ENCODE peak calls at places on chromosomes 7 and 10, in nine cellular contexts. One of them, this sample, is unnamed.

GRCh38 chr7:1368682-1369571 is 90.3 kb downstream of the MICALL2 start:
- DNase-seq in epithelial cell of esophagus: no peak
- DNase-seq in PC-9: peak
- DNase-seq in A549: peak
- DNase-seq in cardiac muscle cell: peak
- DNase-seq in mucosa of descending colon: no peak
- DNase-seq in RWPE1: peak
- DNase-seq in AG10803: no peak
- DNase-seq in spleen: no peak
- DNase-seq in this sample: no peak

GRCh38 chr10:46096909-46097575 is 51.0 kb upstream of the MSMB start:
- DNase-seq in mucosa of descending colon: no peak
- DNase-seq in PC-9: no peak
- DNase-seq in spleen: peak
- DNase-seq in AG10803: peak
- DNase-seq in RWPE1: no peak
- DNase-seq in cardiac muscle cell: peak
- DNase-seq in epithelial cell of esophagus: no peak
- DNase-seq in A549: no peak
- DNase-seq in this sample: no peak

GRCh38 chr7:131325179-131325840 is 2.4 kb upstream of the MKLN1 start:
- DNase-seq in PC-9: no peak
- DNase-seq in A549: no peak
- DNase-seq in RWPE1: no peak
- DNase-seq in spleen: no peak
- DNase-seq in mucosa of descending colon: no peak
- DNase-seq in AG10803: no peak
- DNase-seq in epithelial cell of esophagus: no peak
- DNase-seq in cardiac muscle cell: no peak
- DNase-seq in this sample: no peak

GRCh38 chr7:6479067-6479466 is 31.3 kb upstream of the DAGLB start:
- DNase-seq in spleen: no peak
- DNase-seq in epithelial cell of esophagus: no peak
- DNase-seq in mucosa of descending colon: no peak
- DNase-seq in A549: no peak
- DNase-seq in RWPE1: no peak
- DNase-seq in cardiac muscle cell: no peak
- DNase-seq in PC-9: no peak
- DNase-seq in AG10803: no peak
- DNase-seq in this sample: peak

GRCh38 chr7:1889556-1890181 is 219.6 kb downstream of the ELFN1 start:
- DNase-seq in spleen: no peak
- DNase-seq in cardiac muscle cell: no peak
- DNase-seq in mucosa of descending colon: no peak
- DNase-seq in RWPE1: no peak
- DNase-seq in epithelial cell of esophagus: peak
- DNase-seq in A549: no peak
- DNase-seq in AG10803: peak
- DNase-seq in PC-9: no peak
- DNase-seq in this sample: no peak

GRCh38 chr7:96915029-96915428 is 90.3 kb upstream of the DLX6 start:
- DNase-seq in PC-9: no peak
- DNase-seq in mucosa of descending colon: no peak
- DNase-seq in RWPE1: no peak
- DNase-seq in epithelial cell of esophagus: no peak
- DNase-seq in AG10803: no peak
- DNase-seq in A549: no peak
- DNase-seq in spleen: no peak
- DNase-seq in cardiac muscle cell: no peak
- DNase-seq in this sample: no peak

GRCh38 chr10:77849039-77849664 is 77.4 kb downstream of the DLG5 start:
- DNase-seq in AG10803: no peak
- DNase-seq in RWPE1: no peak
- DNase-seq in spleen: no peak
- DNase-seq in PC-9: no peak
- DNase-seq in epithelial cell of esophagus: no peak
- DNase-seq in A549: peak
- DNase-seq in cardiac muscle cell: peak
- DNase-seq in mucosa of descending colon: peak
- DNase-seq in this sample: no peak

GRCh38 chr10:28236641-28237040 is 66.2 kb downstream of the MPP7 start:
- DNase-seq in epithelial cell of esophagus: no peak
- DNase-seq in A549: no peak
- DNase-seq in RWPE1: no peak
- DNase-seq in mucosa of descending colon: no peak
- DNase-seq in PC-9: no peak
- DNase-seq in cardiac muscle cell: no peak
- DNase-seq in AG10803: no peak
- DNase-seq in spleen: no peak
- DNase-seq in this sample: no peak

GRCh38 chr10:110535958-110536891 is 31.3 kb upstream of the SMC3 start:
- DNase-seq in AG10803: peak
- DNase-seq in spleen: peak
- DNase-seq in PC-9: peak
- DNase-seq in A549: no peak
- DNase-seq in mucosa of descending colon: no peak
- DNase-seq in cardiac muscle cell: no peak
- DNase-seq in RWPE1: no peak
- DNase-seq in epithelial cell of esophagus: peak
- DNase-seq in this sample: peak

GRCh38 chr10:5527332-5528200 is 2.8 kb downstream of the CALML3 start:
- DNase-seq in A549: no peak
- DNase-seq in AG10803: no peak
- DNase-seq in cardiac muscle cell: no peak
- DNase-seq in mucosa of descending colon: peak
- DNase-seq in spleen: peak
- DNase-seq in RWPE1: no peak
- DNase-seq in epithelial cell of esophagus: no peak
- DNase-seq in PC-9: no peak
- DNase-seq in this sample: no peak

GRCh38 chr7:25026156-25026555 is 46.2 kb upstream of the OSBPL3 start:
- DNase-seq in A549: no peak
- DNase-seq in cardiac muscle cell: no peak
- DNase-seq in AG10803: no peak
- DNase-seq in mucosa of descending colon: no peak
- DNase-seq in spleen: no peak
- DNase-seq in epithelial cell of esophagus: no peak
- DNase-seq in PC-9: no peak
- DNase-seq in RWPE1: no peak
- DNase-seq in this sample: no peak

GRCh38 chr10:110432084-110432483 is 65.6 kb upstream of the DUSP5 start:
- DNase-seq in mucosa of descending colon: no peak
- DNase-seq in epithelial cell of esophagus: no peak
- DNase-seq in RWPE1: no peak
- DNase-seq in A549: no peak
- DNase-seq in spleen: peak
- DNase-seq in AG10803: no peak
- DNase-seq in PC-9: no peak
- DNase-seq in cardiac muscle cell: no peak
- DNase-seq in this sample: no peak

GRCh38 chr7:131859162-131859821 is 302.9 kb upstream of the PODXL start:
- DNase-seq in RWPE1: peak
- DNase-seq in AG10803: peak
- DNase-seq in PC-9: peak
- DNase-seq in epithelial cell of esophagus: peak
- DNase-seq in A549: peak
- DNase-seq in cardiac muscle cell: peak
- DNase-seq in spleen: peak
- DNase-seq in mucosa of descending colon: peak
- DNase-seq in this sample: no peak

GRCh38 chr10:124869941-124870340 is 68.3 kb downstream of the ABRAXAS2 start:
- DNase-seq in PC-9: no peak
- DNase-seq in epithelial cell of esophagus: peak
- DNase-seq in A549: no peak
- DNase-seq in RWPE1: no peak
- DNase-seq in AG10803: no peak
- DNase-seq in mucosa of descending colon: no peak
- DNase-seq in cardiac muscle cell: no peak
- DNase-seq in spleen: no peak
- DNase-seq in this sample: no peak

GRCh38 chr10:125661942-125662515 is 20.9 kb downstream of the TEX36 start:
- DNase-seq in A549: peak
- DNase-seq in spleen: no peak
- DNase-seq in RWPE1: peak
- DNase-seq in AG10803: peak
- DNase-seq in PC-9: peak
- DNase-seq in mucosa of descending colon: no peak
- DNase-seq in epithelial cell of esophagus: peak
- DNase-seq in cardiac muscle cell: no peak
- DNase-seq in this sample: no peak

GRCh38 chr10:114879093-114879492 is 57.5 kb downstream of the FHIP2A start:
- DNase-seq in RWPE1: no peak
- DNase-seq in AG10803: peak
- DNase-seq in mucosa of descending colon: no peak
- DNase-seq in epithelial cell of esophagus: no peak
- DNase-seq in spleen: no peak
- DNase-seq in cardiac muscle cell: no peak
- DNase-seq in PC-9: no peak
- DNase-seq in A549: no peak
- DNase-seq in this sample: no peak

GRCh38 chr10:114881462-114881861 is 56.5 kb upstream of the TRUB1 start:
- DNase-seq in cardiac muscle cell: no peak
- DNase-seq in AG10803: peak
- DNase-seq in mucosa of descending colon: no peak
- DNase-seq in epithelial cell of esophagus: no peak
- DNase-seq in A549: no peak
- DNase-seq in spleen: no peak
- DNase-seq in PC-9: no peak
- DNase-seq in RWPE1: no peak
- DNase-seq in this sample: no peak

GRCh38 chr10:114881916-114882315 is 56.1 kb upstream of the TRUB1 start:
- DNase-seq in PC-9: no peak
- DNase-seq in cardiac muscle cell: no peak
- DNase-seq in spleen: no peak
- DNase-seq in RWPE1: no peak
- DNase-seq in A549: no peak
- DNase-seq in AG10803: no peak
- DNase-seq in epithelial cell of esophagus: peak
- DNase-seq in mucosa of descending colon: no peak
- DNase-seq in this sample: no peak

GRCh38 chr10:114877301-114877644 is 55.7 kb downstream of the FHIP2A start:
- DNase-seq in mucosa of descending colon: no peak
- DNase-seq in cardiac muscle cell: no peak
- DNase-seq in A549: no peak
- DNase-seq in epithelial cell of esophagus: no peak
- DNase-seq in spleen: no peak
- DNase-seq in AG10803: no peak
- DNase-seq in PC-9: no peak
- DNase-seq in RWPE1: no peak
- DNase-seq in this sample: no peak

DNA sequence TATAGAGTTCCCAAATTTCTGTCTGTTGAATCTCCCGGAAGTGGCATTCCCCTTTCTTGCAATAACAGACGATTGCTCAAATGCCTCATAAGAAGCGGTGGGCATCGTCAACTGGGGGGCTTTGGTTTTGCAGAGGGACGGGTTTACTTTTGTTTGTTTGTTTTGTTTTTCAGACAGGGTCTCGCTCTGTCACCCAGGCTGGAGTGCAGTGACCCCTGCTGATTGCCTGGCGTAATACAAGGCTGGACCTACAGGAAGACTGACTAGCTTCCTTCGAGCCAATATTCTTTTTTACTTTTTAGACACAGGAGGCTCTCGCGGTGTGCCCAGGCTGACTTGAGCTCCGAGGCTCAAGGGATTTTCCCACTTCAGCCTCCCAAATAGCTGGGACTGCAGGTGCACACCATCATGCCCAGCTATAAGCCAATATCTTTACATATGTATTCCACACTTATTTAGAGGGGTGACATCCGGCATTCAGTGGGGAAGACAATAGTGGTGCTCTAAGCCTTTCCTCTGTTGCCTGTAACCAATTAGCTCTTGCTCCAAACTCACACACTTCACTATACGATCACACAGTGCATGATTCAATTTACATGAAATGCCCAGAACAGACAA is 58.1 kb downstream of the FHIP2A start:
- DNase-seq in mucosa of descending colon: peak
- DNase-seq in RWPE1: no peak
- DNase-seq in PC-9: no peak
- DNase-seq in cardiac muscle cell: peak
- DNase-seq in A549: peak
- DNase-seq in epithelial cell of esophagus: peak
- DNase-seq in spleen: no peak
- DNase-seq in AG10803: no peak
- DNase-seq in this sample: no peak
- TF ChIP-seq CTCF in mucosa of descending colon: no peak
- TF ChIP-seq CTCF in RWPE1: peak
- TF ChIP-seq CTCF in PC-9: peak
- TF ChIP-seq CTCF in cardiac muscle cell: peak
- TF ChIP-seq CTCF in A549: peak
- TF ChIP-seq CTCF in epithelial cell of esophagus: peak
- TF ChIP-seq CTCF in spleen: peak
- TF ChIP-seq CTCF in AG10803: peak
- TF ChIP-seq CTCF in this sample: peak

GRCh38 chr7:55550010-55550409 is 22.3 kb downstream of the VOPP1 start:
- DNase-seq in RWPE1: no peak
- DNase-seq in cardiac muscle cell: no peak
- DNase-seq in A549: peak
- DNase-seq in spleen: no peak
- DNase-seq in AG10803: no peak
- DNase-seq in PC-9: peak
- DNase-seq in mucosa of descending colon: peak
- DNase-seq in epithelial cell of esophagus: no peak
- DNase-seq in this sample: no peak
- TF ChIP-seq CTCF in RWPE1: no peak
- TF ChIP-seq CTCF in cardiac muscle cell: no peak
- TF ChIP-seq CTCF in A549: peak
- TF ChIP-seq CTCF in spleen: peak
- TF ChIP-seq CTCF in AG10803: no peak
- TF ChIP-seq CTCF in PC-9: no peak
- TF ChIP-seq CTCF in mucosa of descending colon: peak
- TF ChIP-seq CTCF in epithelial cell of esophagus: peak
- TF ChIP-seq CTCF in this sample: no peak

DNA sequence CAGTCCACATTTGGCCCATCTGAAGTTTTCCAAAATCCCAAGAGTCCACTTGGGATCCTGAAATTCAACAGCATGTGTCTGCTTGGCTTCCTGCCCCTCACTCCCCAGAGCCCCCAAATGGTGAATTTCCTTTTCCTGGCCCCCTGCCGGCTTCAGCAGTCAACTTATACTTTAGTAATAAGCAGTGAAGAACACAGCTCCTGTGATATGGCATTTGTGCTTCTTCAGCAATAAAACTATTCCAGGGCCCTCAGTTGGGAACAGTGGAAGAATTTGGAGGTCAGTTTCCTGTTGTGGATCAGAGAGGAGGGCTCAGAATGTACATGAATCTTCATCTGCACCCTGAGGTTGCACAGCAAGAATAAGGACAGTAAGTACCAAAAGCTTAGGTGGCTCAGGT is 51.0 kb downstream of the PRF1 start:
- DNase-seq in RWPE1: no peak
- DNase-seq in cardiac muscle cell: no peak
- DNase-seq in PC-9: no peak
- DNase-seq in spleen: no peak
- DNase-seq in mucosa of descending colon: no peak
- DNase-seq in A549: no peak
- DNase-seq in AG10803: no peak
- DNase-seq in epithelial cell of esophagus: no peak
- DNase-seq in this sample: no peak
- TF ChIP-seq CTCF in RWPE1: no peak
- TF ChIP-seq CTCF in cardiac muscle cell: no peak
- TF ChIP-seq CTCF in PC-9: no peak
- TF ChIP-seq CTCF in spleen: no peak
- TF ChIP-seq CTCF in mucosa of descending colon: no peak
- TF ChIP-seq CTCF in A549: no peak
- TF ChIP-seq CTCF in AG10803: no peak
- TF ChIP-seq CTCF in epithelial cell of esophagus: no peak
- TF ChIP-seq CTCF in this sample: no peak

GRCh38 chr7:105268056-105268455 is 120.7 kb downstream of the SRPK2 start:
- DNase-seq in PC-9: no peak
- DNase-seq in A549: peak
- DNase-seq in spleen: no peak
- DNase-seq in mucosa of descending colon: no peak
- DNase-seq in RWPE1: peak
- DNase-seq in cardiac muscle cell: no peak
- DNase-seq in AG10803: peak
- DNase-seq in epithelial cell of esophagus: peak
- DNase-seq in this sample: no peak
- TF ChIP-seq CTCF in PC-9: no peak
- TF ChIP-seq CTCF in A549: no peak
- TF ChIP-seq CTCF in spleen: no peak
- TF ChIP-seq CTCF in mucosa of descending colon: no peak
- TF ChIP-seq CTCF in RWPE1: no peak
- TF ChIP-seq CTCF in cardiac muscle cell: no peak
- TF ChIP-seq CTCF in AG10803: no peak
- TF ChIP-seq CTCF in epithelial cell of esophagus: peak
- TF ChIP-seq CTCF in this sample: no peak